ENCODE peak calls at places on chromosomes 7 and 10, in seven cellular contexts. V is endothelial cell of umbilical vein, E is HCT116, Y is transverse colon, X is stomach, R is SK-N-SH, M is breast epithelium. I is an unnamed sample.

GRCh38 chr7:77979219-77979618 is 180.6 kb downstream of the PHTF2 start:
- DNase-seq in V (no peak), E (no peak), Y (no peak), X (no peak), R (no peak), M (no peak), I (no peak)

GRCh38 chr10:48542471-48543210 is 62.2 kb downstream of the ARHGAP22 start:
- DNase-seq in V (no peak), E (no peak), Y (no peak), X (peak; percentile 13), R (no peak), M (no peak), I (no peak)

GRCh38 chr7:100578246-100579183 is 4.8 kb upstream of the SAP25 start:
- DNase-seq in V (no peak), E (no peak), Y (no peak), X (no peak), R (no peak), M (no peak), I (no peak)

GRCh38 chr10:60397792-60398191 is 8.1 kb upstream of the ANK3 start:
- DNase-seq in V (no peak), E (no peak), Y (no peak), X (no peak), R (no peak), M (no peak), I (no peak)

GRCh38 chr10:133098426-133099124 is 10.9 kb downstream of the ADGRA1 start:
- DNase-seq in V (no peak), E (no peak), Y (no peak), X (no peak), R (no peak), M (no peak), I (no peak)

GRCh38 chr10:60358282-60358681 is 31.4 kb downstream of the ANK3 start:
- DNase-seq in V (no peak), E (no peak), Y (no peak), X (no peak), R (no peak), M (no peak), I (no peak)

GRCh38 chr10:77973276-77973675 is 46.7 kb upstream of the DLG5 start:
- DNase-seq in V (no peak), E (no peak), Y (no peak), X (no peak), R (no peak), M (no peak), I (peak; percentile 12)

GRCh38 chr7:114820993-114821945 is 100.6 kb upstream of the MDFIC start:
- DNase-seq in V (no peak), E (no peak), Y (no peak), X (no peak), R (no peak), M (no peak), I (no peak)

GRCh38 chr7:151514461-151515396 is 5.0 kb downstream of the RHEB start:
- DNase-seq in V (no peak), E (no peak), Y (no peak), X (no peak), R (no peak), M (no peak), I (no peak)

GRCh38 chr7:3399858-3400257 is 98.8 kb downstream of the SDK1 start:
- DNase-seq in V (peak; percentile 6), E (peak; percentile 49), Y (no peak), X (no peak), R (no peak), M (no peak), I (no peak)

GRCh38 chr10:112950714-112951348 is 784 bp downstream of the TCF7L2 start:
- DNase-seq in V (peak; percentile 40), E (no peak), Y (peak; percentile 24), X (no peak), R (peak; percentile 60), M (peak; percentile 31), I (peak; percentile 80)

GRCh38 chr7:69847921-69848612 is 249.8 kb downstream of the AUTS2 start:
- DNase-seq in V (no peak), E (no peak), Y (no peak), X (no peak), R (no peak), M (no peak), I (no peak)

GRCh38 chr7:69373171-69374035 is 224.9 kb upstream of the AUTS2 start:
- DNase-seq in V (no peak), E (no peak), Y (no peak), X (no peak), R (no peak), M (no peak), I (no peak)

GRCh38 chr10:125982256-125982948 is 86.0 kb downstream of the FANK1 start:
- DNase-seq in V (peak; percentile 78), E (peak; percentile 64), Y (peak; percentile 17), X (no peak), R (peak; percentile 78), M (no peak), I (no peak)

GRCh38 chr7:20776214-20776875 is 10.3 kb downstream of the SP8 start:
- DNase-seq in V (no peak), E (no peak), Y (no peak), X (no peak), R (no peak), M (no peak), I (no peak)

GRCh38 chr10:88482220-88482619 is 100.9 kb downstream of the RNLS start:
- DNase-seq in V (no peak), E (no peak), Y (no peak), X (no peak), R (no peak), M (no peak), I (no peak)

GRCh38 chr7:94179466-94179865 is 175.3 kb upstream of the BET1 start:
- DNase-seq in V (no peak), E (no peak), Y (no peak), X (no peak), R (no peak), M (no peak), I (no peak)

GRCh38 chr10:118800920-118801319 is 46.1 kb upstream of the CACUL1 start:
- DNase-seq in V (peak; percentile 27), E (no peak), Y (peak; percentile 35), X (peak; percentile 34), R (peak; percentile 68), M (peak; percentile 48), I (peak; percentile 51)

GRCh38 chr7:25752967-25753791 is 398.8 kb upstream of the NFE2L3 start:
- DNase-seq in V (no peak), E (no peak), Y (no peak), X (no peak), R (no peak), M (peak; percentile 38), I (no peak)
- H3K27ac ChIP-seq in V (no peak overlapping the region), E (no peak overlapping the region), Y (peak overlapping the region; percentile 51), X (peak overlapping the region; percentile 71), R (no peak overlapping the region), M (no peak overlapping the region), I (no peak overlapping the region)

DNA sequence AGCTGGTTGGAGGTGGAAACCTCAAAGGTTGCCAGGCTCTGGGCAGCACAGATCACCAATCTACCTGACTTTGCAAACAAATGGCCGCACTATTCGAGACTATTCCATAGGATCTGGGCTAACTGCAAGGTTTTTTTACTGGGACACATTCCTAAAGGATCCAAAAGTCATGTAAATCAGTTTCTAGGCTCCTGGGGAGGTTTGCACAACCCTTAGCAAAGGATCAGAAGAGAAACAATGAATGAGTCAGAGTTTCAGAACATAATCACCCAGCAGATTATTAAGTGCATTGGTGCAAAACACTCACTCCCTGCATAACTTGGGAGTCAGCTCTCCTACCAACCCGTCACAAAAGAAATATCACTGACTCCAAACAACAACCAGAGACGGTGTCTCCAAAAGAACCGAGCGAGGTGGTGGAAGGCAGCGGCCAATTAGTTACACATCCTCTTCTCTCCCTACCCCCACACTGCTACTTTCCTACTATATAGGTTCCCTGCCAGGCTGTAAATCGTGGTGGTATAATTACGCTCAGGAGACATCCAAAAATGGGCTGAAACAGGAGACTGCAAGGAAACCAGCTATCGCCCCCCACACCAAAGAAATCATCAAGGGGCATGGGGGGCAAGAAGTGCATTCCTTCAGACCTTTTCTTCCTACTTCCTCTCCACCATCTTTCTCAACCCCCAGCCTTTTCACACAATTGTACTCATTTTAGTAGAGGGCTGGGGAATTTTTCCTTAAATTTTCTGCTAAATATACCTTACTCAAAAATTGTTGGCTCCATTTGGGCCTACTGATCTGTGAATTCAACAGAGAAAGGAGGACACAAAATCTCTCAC is 3.2 kb downstream of the UBE2H start:
- DNase-seq in V (peak; percentile 82), E (peak; percentile 40), Y (peak; percentile 32), X (no peak), R (peak; percentile 47), M (no peak), I (no peak)
- TF ChIP-seq POLR2AphosphoS5 in V (no peak), E (no peak), Y (no peak), X (peak; percentile 74), R (no peak), M (peak; percentile 10), I (no peak)

DNA sequence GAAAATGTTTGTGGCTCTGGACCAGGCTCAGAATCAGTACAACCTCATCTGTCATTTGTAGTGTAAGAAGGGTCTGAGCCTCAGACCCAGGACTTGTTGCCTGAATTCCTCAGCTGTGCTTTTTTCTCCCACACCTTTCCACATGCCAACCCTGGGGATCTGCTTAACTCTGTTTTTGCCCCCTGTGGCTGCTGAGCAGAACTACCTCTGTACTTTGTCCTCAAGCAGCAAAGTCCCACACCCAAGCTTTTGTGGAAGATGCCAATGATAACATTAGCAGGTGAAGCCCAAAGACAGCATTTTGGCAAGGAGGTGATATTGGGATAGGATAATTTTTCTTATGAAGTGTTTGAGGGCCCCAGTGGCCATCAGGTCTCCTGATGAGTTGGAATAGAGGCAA is 5.8 kb upstream of the CYP2C18 start:
- DNase-seq in V (no peak), E (peak; percentile 6), Y (peak; percentile 50), X (peak; percentile 48), R (no peak), M (no peak), I (no peak)
- TF ChIP-seq CTCF in V (no peak), E (no peak), Y (peak; percentile 34), X (peak; percentile 29), R (peak; percentile 14), M (no peak), I (no peak)

DNA sequence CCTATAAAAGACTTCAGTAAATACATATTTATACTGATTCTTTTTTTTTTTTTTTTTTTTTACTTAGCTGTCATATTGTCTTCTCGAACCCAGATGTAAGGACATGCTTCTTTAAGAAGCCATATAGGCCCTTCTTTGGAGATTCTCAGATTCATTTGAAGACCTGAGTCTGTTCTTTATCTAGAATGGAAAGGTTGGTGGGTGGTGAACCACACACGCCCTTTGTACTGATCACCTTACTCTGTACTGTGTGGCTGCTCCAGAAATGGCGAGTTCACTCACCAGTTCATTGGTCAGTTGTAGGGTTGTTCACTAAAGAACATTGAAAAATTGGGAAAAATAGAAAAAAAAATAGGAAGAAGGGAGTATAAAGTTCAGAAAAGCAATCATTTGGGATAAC is 32.5 kb downstream of the LANCL2 start:
- DNase-seq in V (no peak), E (no peak), Y (no peak), X (no peak), R (no peak), M (no peak), I (no peak)
- H3K27ac ChIP-seq in V (no peak overlapping the region), E (no peak overlapping the region), Y (no peak overlapping the region), X (no peak overlapping the region), R (no peak overlapping the region), M (no peak overlapping the region), I (no peak overlapping the region)

GRCh38 chr7:131495679-131496498 is 60.5 kb downstream of the PODXL start:
- DNase-seq in V (no peak), E (no peak), Y (no peak), X (no peak), R (no peak), M (no peak), I (no peak)
- TF ChIP-seq POLR2AphosphoS5 in V (no peak), E (no peak), Y (no peak), X (no peak), R (no peak), M (no peak), I (no peak)